ENCODE peak calls at places on chromosomes 16 and 17, in seven cellular contexts. I is K562, V is WTC11, K is HepG2, U is H1, O is HCT116, S is GM12878. P is an unnamed sample.

GRCh38 chr17:63954402-63955063 is 18.2 kb downstream of the SCN4A start:
- DNase-seq in I (no peak), V (no peak), K (no peak), U (no peak), O (no peak), S (no peak), P (no peak)

GRCh38 chr16:81466351-81466960 is 21.8 kb downstream of the CMIP start:
- DNase-seq in I (no peak), V (no peak), K (no peak), U (no peak), O (no peak), S (no peak), P (no peak)

GRCh38 chr17:42421479-42422332 is 1.4 kb downstream of the CAVIN1 start:
- DNase-seq in I (peak; percentile 87), V (peak; percentile 34), K (no peak), U (no peak), O (no peak), S (no peak), P (peak; percentile 4)

GRCh38 chr16:63804126-63804525 is 1317.7 kb downstream of the CDH11 start:
- DNase-seq in I (no peak), V (no peak), K (no peak), U (no peak), O (no peak), S (no peak), P (no peak)

GRCh38 chr17:68398731-68399637 is 58.3 kb downstream of the WIPI1 start:
- DNase-seq in I (peak; percentile 77), V (peak; percentile 75), K (peak; percentile 91), U (no peak), O (peak; percentile 72), S (no peak), P (peak; percentile 88)

GRCh38 chr17:81515530-81516041 is 3.0 kb upstream of the ACTG1 start:
- DNase-seq in I (no peak), V (no peak), K (no peak), U (no peak), O (no peak), S (no peak), P (no peak)

GRCh38 chr16:4790871-4791270 is 2.7 kb upstream of the SEPTIN12 start:
- DNase-seq in I (no peak), V (no peak), K (no peak), U (no peak), O (no peak), S (no peak), P (no peak)

GRCh38 chr16:2520784-2521577 is 810 bp downstream of the AMDHD2 start:
- DNase-seq in I (peak; percentile 66), V (no peak), K (peak; percentile 70), U (no peak), O (no peak), S (no peak), P (no peak)

GRCh38 chr16:27199747-27200146 is 3.6 kb upstream of the KDM8 start:
- DNase-seq in I (no peak), V (no peak), K (no peak), U (no peak), O (no peak), S (peak; percentile 73), P (no peak)

GRCh38 chr17:61837175-61838051 is 25.9 kb downstream of the BRIP1 start:
- DNase-seq in I (peak; percentile 45), V (peak; percentile 51), K (peak; percentile 54), U (no peak), O (peak; percentile 74), S (peak; percentile 17), P (peak; percentile 48)

GRCh38 chr17:81420769-81421462 is 25.7 kb downstream of the BAHCC1 start:
- DNase-seq in I (no peak), V (no peak), K (no peak), U (no peak), O (no peak), S (no peak), P (no peak)

GRCh38 chr17:49875690-49876089 is 27.8 kb upstream of the TAC4 start:
- DNase-seq in I (no peak), V (peak; percentile 58), K (no peak), U (no peak), O (no peak), S (no peak), P (no peak)

GRCh38 chr16:56477096-56477878 is 25.9 kb downstream of the OGFOD1 start:
- DNase-seq in I (peak; percentile 19), V (no peak), K (peak; percentile 27), U (no peak), O (peak; percentile 46), S (no peak), P (no peak)

GRCh38 chr17:52071712-52072111 is 86.8 kb downstream of the CA10 start:
- DNase-seq in I (no peak), V (no peak), K (no peak), U (no peak), O (no peak), S (no peak), P (no peak)

GRCh38 chr17:62172492-62173291 is 107.6 kb upstream of the MED13 start:
- DNase-seq in I (peak; percentile 64), V (no peak), K (no peak), U (no peak), O (no peak), S (no peak), P (no peak)

GRCh38 chr16:88941933-88942909 is 34.8 kb downstream of the CBFA2T3 start:
- DNase-seq in I (no peak), V (peak; percentile 83), K (no peak), U (no peak), O (peak; percentile 36), S (no peak), P (peak; percentile 92)

GRCh38 chr16:75921281-75921680 is 195.0 kb upstream of the CPHXL start:
- DNase-seq in I (no peak), V (no peak), K (no peak), U (no peak), O (no peak), S (no peak), P (no peak)

GRCh38 chr17:6084226-6085161 is 14.3 kb downstream of the WSCD1 start:
- DNase-seq in I (no peak), V (no peak), K (no peak), U (no peak), O (no peak), S (no peak), P (no peak)

GRCh38 chr17:10735821-10736220 is 6.0 kb upstream of the TMEM220 start:
- DNase-seq in I (no peak), V (no peak), K (no peak), U (no peak), O (no peak), S (no peak), P (no peak)

GRCh38 chr17:10735251-10735650 is 5.4 kb upstream of the TMEM220 start:
- DNase-seq in I (no peak), V (no peak), K (no peak), U (no peak), O (no peak), S (no peak), P (no peak)

GRCh38 chr17:10738516-10739258 is 8.9 kb upstream of the TMEM220 start:
- DNase-seq in I (no peak), V (no peak), K (peak; percentile 49), U (no peak), O (no peak), S (no peak), P (no peak)

GRCh38 chr17:10737786-10738185 is 8.0 kb upstream of the TMEM220 start:
- DNase-seq in I (no peak), V (no peak), K (no peak), U (no peak), O (no peak), S (no peak), P (no peak)

GRCh38 chr17:10737168-10737622 is 7.4 kb upstream of the TMEM220 start:
- DNase-seq in I (peak; percentile 39), V (peak; percentile 60), K (peak; percentile 81), U (no peak), O (peak; percentile 39), S (no peak), P (peak; percentile 72)
- TF ChIP-seq SP1 in I (no peak), V (no peak), K (no peak), U (no peak), O (no peak), S (no peak), P (no peak)

GRCh38 chr17:17562145-17562529 is 29.4 kb downstream of the PEMT start:
- DNase-seq in I (no peak), V (no peak), K (no peak), U (no peak), O (no peak), S (no peak), P (no peak)
- TF ChIP-seq SP1 in I (no peak), V (no peak), K (no peak), U (no peak), O (no peak), S (no peak), P (no peak)

GRCh38 chr16:72014675-72015074 is 6.1 kb downstream of the DHODH start:
- DNase-seq in I (no peak), V (no peak), K (no peak), U (no peak), O (no peak), S (no peak), P (no peak)
- TF ChIP-seq SP1 in I (no peak), V (no peak), K (no peak), U (no peak), O (no peak), S (no peak), P (no peak)

GRCh38 chr16:29763326-29763725 is 14.7 kb upstream of the ZG16 start:
- DNase-seq in I (no peak), V (no peak), K (no peak), U (no peak), O (no peak), S (no peak), P (no peak)

GRCh38 chr16:29769507-29769906 is 8.5 kb upstream of the ZG16 start:
- DNase-seq in I (no peak), V (no peak), K (no peak), U (no peak), O (no peak), S (no peak), P (no peak)

GRCh38 chr16:29767062-29767461 is 11.0 kb upstream of the ZG16 start:
- DNase-seq in I (no peak), V (no peak), K (no peak), U (no peak), O (no peak), S (no peak), P (no peak)

GRCh38 chr16:29761882-29762281 is 16.1 kb upstream of the C16orf54 start:
- DNase-seq in I (no peak), V (no peak), K (no peak), U (no peak), O (no peak), S (no peak), P (no peak)

DNA sequence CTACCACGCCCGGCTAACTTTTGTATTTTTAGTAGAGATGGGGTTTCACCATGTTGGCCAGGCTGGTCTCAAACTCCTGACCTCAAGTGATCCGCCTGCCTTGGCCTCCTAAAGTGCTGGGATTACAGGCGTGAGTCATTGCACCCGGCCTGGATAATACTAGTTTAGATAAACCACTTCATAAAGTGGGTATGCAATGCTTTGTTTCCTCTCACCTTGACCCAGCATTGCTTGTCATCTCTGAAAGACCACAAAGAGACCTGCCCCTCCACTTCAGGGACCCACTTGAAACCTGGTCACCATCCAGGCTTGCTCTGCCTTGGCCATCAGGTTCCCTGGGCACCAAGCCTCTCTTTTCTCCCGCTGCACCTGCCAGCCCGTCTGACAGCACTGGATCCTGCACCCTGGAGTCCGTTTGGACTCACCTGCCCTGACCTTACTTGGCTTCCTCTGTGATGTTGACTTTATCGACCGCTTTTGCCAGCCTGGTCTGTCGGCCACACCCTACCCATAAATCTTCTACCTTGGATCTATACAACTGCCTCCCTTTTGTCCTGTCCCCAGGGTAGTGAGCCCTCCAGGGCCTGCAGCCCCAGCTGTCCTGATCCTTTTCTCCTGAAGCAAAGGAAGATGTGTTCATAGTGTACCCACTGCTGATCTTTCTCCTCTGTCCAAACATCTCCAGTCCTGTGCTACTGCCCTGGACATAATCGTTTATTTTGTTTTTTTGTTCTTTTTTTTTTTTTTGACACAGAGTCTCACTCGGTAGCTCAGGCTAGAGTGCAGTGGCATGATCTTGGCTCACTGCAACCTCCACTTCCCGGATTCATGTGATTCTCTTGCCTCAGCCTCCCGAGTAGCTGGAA is 12.7 kb upstream of the ZG16 start:
- DNase-seq in I (no peak), V (no peak), K (peak; percentile 92), U (no peak), O (peak; percentile 50), S (no peak), P (no peak)
- TF ChIP-seq SP1 in I (no peak), V (no peak), K (no peak), U (no peak), O (no peak), S (no peak), P (no peak)

P was measured in HEK293T.